ENCODE peak calls at places on chromosomes 2 and 18, in four cellular contexts. I, T, A and G are unnamed samples.
A peak's percentile ranks its signal among the peaks of the same experiment; 100 is the strongest.

GRCh38 chr2:85015653-85016360 is 44.8 kb downstream of the KCMF1 start:
- DNase-seq in A (no peak), T (no peak), I (no peak), G (no peak)

GRCh38 chr2:59083075-59083792 is 842.1 kb upstream of the FANCL start:
- DNase-seq in A (peak; percentile 43), T (no peak), I (no peak), G (no peak)

GRCh38 chr2:215983581-215984351 is 29.6 kb downstream of the MREG start:
- DNase-seq in I (no peak), A (peak; percentile 33), T (no peak), G (no peak)

GRCh38 chr2:54065411-54065810 is 50.0 kb upstream of the ACYP2 start:
- DNase-seq in A (no peak), T (no peak), I (no peak), G (no peak)

GRCh38 chr2:103361712-103362111 is 599.9 kb downstream of the TMEM182 start:
- DNase-seq in A (peak; percentile 81), T (no peak), I (no peak), G (no peak)

GRCh38 chr2:184743096-184743495 is 144.8 kb downstream of the ZNF804A start:
- DNase-seq in I (no peak), A (no peak), T (no peak), G (no peak)

GRCh38 chr2:184119920-184120820 is 478.2 kb upstream of the ZNF804A start:
- DNase-seq in I (no peak), T (no peak), A (no peak), G (no peak)

GRCh38 chr18:67199993-67200617 is 316.4 kb downstream of the DSEL start:
- DNase-seq in I (peak; percentile 62), T (no peak), A (peak; percentile 87), G (no peak)

GRCh38 chr18:11518788-11519685 is 90.4 kb upstream of the SLC35G4 start:
- DNase-seq in A (peak; percentile 87), T (peak; percentile 41), I (peak; percentile 60), G (peak; percentile 58)

GRCh38 chr2:175234153-175234552 is 52.6 kb upstream of the ATP5MC3 start:
- DNase-seq in I (no peak), A (no peak), T (no peak), G (no peak)

GRCh38 chr2:40115348-40115747 is 336.3 kb upstream of the THUMPD2 start:
- DNase-seq in A (no peak), I (no peak), T (no peak), G (no peak)

GRCh38 chr2:20164061-20164733 is 60.7 kb downstream of the SDC1 start:
- DNase-seq in T (no peak), A (peak; percentile 76), I (no peak), G (no peak)

GRCh38 chr2:86393521-86394490 is 47.4 kb upstream of the KDM3A start:
- DNase-seq in A (peak; percentile 57), T (no peak), I (no peak), G (no peak)

GRCh38 chr18:46343940-46344372 is 239.8 kb downstream of the HAUS1 start:
- DNase-seq in T (no peak), A (peak; percentile 96), I (peak; percentile 94), G (peak; percentile 43)

GRCh38 chr2:162890690-162891311 is 52.2 kb upstream of the KCNH7 start:
- DNase-seq in I (peak; percentile 75), T (no peak), A (peak; percentile 91), G (peak; percentile 5)

GRCh38 chr2:219689676-219690628 is 62.5 kb downstream of the SLC4A3 start:
- DNase-seq in A (peak; percentile 68), I (peak; percentile 37), T (peak; percentile 35), G (peak; percentile 14)

GRCh38 chr2:156464106-156464505 is 27.9 kb downstream of the GPD2 start:
- DNase-seq in A (no peak), T (no peak), I (no peak), G (no peak)

GRCh38 chr2:179264238-179265081 is at the start of gene SESTD1:
- DNase-seq in I (peak; percentile 62), A (peak; percentile 91), T (peak; percentile 48), G (peak; percentile 56)

GRCh38 chr2:16378031-16378430 is 287.6 kb downstream of the CYRIA start:
- DNase-seq in A (no peak), T (no peak), I (no peak), G (no peak)

GRCh38 chr2:239439383-239440315 is 38.8 kb upstream of the HDAC4 start:
- DNase-seq in T (no peak), I (no peak), A (no peak), G (no peak)

GRCh38 chr2:149019768-149020167 is 18.7 kb upstream of the LYPD6B start:
- DNase-seq in T (no peak), A (peak; percentile 57), I (no peak), G (no peak)

GRCh38 chr18:2686349-2686968 is 30.9 kb downstream of the SMCHD1 start:
- DNase-seq in T (no peak), A (no peak), I (peak; percentile 22), G (no peak)

GRCh38 chr2:237295889-237296480 is 118.0 kb downstream of the COL6A3 start:
- DNase-seq in I (no peak), T (no peak), A (peak; percentile 43), G (no peak)

GRCh38 chr2:128549094-128549493 is 230.4 kb upstream of the HS6ST1 start:
- DNase-seq in T (no peak), I (no peak), A (no peak), G (no peak)

GRCh38 chr18:26908906-26909305 is 43.4 kb upstream of the AQP4 start:
- DNase-seq in T (no peak), A (no peak), I (no peak), G (no peak)

GRCh38 chr18:62586148-62586774 is 63.4 kb downstream of the ZCCHC2 start:
- DNase-seq in I (peak; percentile 62), T (peak; percentile 82), A (peak; percentile 90), G (peak; percentile 70)

GRCh38 chr18:64777561-64777960 is 628.7 kb upstream of the LINC00305 start:
- DNase-seq in A (no peak), I (no peak), T (no peak), G (no peak)

GRCh38 chr2:204024503-204024902 is 87.9 kb downstream of the ICOS start:
- DNase-seq in A (peak; percentile 69), I (peak; percentile 0), T (no peak), G (no peak)

GRCh38 chr2:240626531-240627300 is 1.4 kb downstream of the GPR35 start:
- DNase-seq in A (no peak), I (peak; percentile 69), T (no peak), G (no peak)

GRCh38 chr2:239330836-239331235 is 70.0 kb downstream of the HDAC4 start:
- DNase-seq in I (no peak), T (no peak), A (no peak), G (no peak)

GRCh38 chr2:97848347-97848746 is 135.0 kb downstream of the ZAP70 start:
- DNase-seq in A (no peak), I (no peak), T (no peak), G (no peak)

GRCh38 chr2:23566236-23567142 is 181.5 kb downstream of the KLHL29 start:
- DNase-seq in I (no peak), A (peak; percentile 45), T (peak; percentile 7), G (peak; percentile 56)

GRCh38 chr18:26133652-26134051 is at the start of gene PSMA8:
- DNase-seq in T (peak; percentile 10), A (no peak), I (no peak), G (peak; percentile 40)

GRCh38 chr18:49664086-49664890 is 102.4 kb downstream of the LIPG start:
- DNase-seq in T (no peak), I (no peak), A (no peak), G (no peak)